ENCODE peak calls at places on chromosomes 4 and X, in ten cellular contexts. B, L, F, K, T, H, M, O, D and J are unnamed samples.

GRCh38 chrX:108044554-108045256 is at the start of gene VSIG1:
- DNase-seq in B (no peak), L (no peak), F (no peak), K (no peak), T (no peak), H (no peak), M (no peak), O (no peak), D (no peak), J (no peak)

GRCh38 chrX:153884136-153885076 is 1.6 kb downstream of the L1CAM start:
- DNase-seq in B (no peak), L (no peak), F (no peak), K (no peak), T (no peak), H (peak; percentile 37), M (no peak), O (no peak), D (no peak), J (no peak)

GRCh38 chrX:57453901-57454300 is 137.9 kb upstream of the ZXDB start:
- DNase-seq in B (no peak), L (no peak), F (peak; percentile 4), K (peak; percentile 6), T (no peak), H (no peak), M (peak; percentile 34), O (no peak), D (peak; percentile 53), J (no peak)

GRCh38 chr4:7327341-7327885 is 107.3 kb downstream of the PSAPL1 start:
- DNase-seq in B (no peak), L (no peak), F (no peak), K (no peak), T (no peak), H (no peak), M (no peak), O (no peak), D (no peak), J (no peak)

GRCh38 chr4:20159516-20159915 is 92.2 kb upstream of the SLIT2 start:
- DNase-seq in B (no peak), L (no peak), F (no peak), K (no peak), T (no peak), H (no peak), M (no peak), O (no peak), D (no peak), J (no peak)

GRCh38 chrX:15328131-15328530 is 7.2 kb downstream of the PIGA start:
- DNase-seq in B (no peak), L (no peak), F (no peak), K (no peak), T (no peak), H (no peak), M (no peak), O (no peak), D (no peak), J (no peak)

GRCh38 chr4:173365359-173365996 is 5.3 kb upstream of the SAP30 start:
- DNase-seq in B (no peak), L (no peak), F (no peak), K (peak; percentile 35), T (no peak), H (no peak), M (no peak), O (no peak), D (no peak), J (no peak)

GRCh38 chr4:7719354-7720174 is 220.1 kb downstream of the AFAP1 start:
- DNase-seq in B (peak; percentile 25), L (no peak), F (no peak), K (peak; percentile 58), T (peak; percentile 35), H (no peak), M (no peak), O (no peak), D (peak; percentile 95), J (no peak)

GRCh38 chr4:166435449-166435848 is 562.4 kb downstream of the TLL1 start:
- DNase-seq in B (peak; percentile 31), L (no peak), F (peak; percentile 12), K (no peak), T (no peak), H (no peak), M (no peak), O (no peak), D (no peak), J (peak; percentile 64)

GRCh38 chr4:128315756-128316520 is 28.3 kb upstream of the PGRMC2 start:
- DNase-seq in B (no peak), L (no peak), F (no peak), K (no peak), T (no peak), H (no peak), M (no peak), O (no peak), D (no peak), J (no peak)

GRCh38 chrX:14718403-14718802 is 154.5 kb downstream of the FANCB start:
- DNase-seq in B (no peak), L (no peak), F (peak; percentile 10), K (no peak), T (no peak), H (no peak), M (no peak), O (no peak), D (no peak), J (peak; percentile 41)

DNA sequence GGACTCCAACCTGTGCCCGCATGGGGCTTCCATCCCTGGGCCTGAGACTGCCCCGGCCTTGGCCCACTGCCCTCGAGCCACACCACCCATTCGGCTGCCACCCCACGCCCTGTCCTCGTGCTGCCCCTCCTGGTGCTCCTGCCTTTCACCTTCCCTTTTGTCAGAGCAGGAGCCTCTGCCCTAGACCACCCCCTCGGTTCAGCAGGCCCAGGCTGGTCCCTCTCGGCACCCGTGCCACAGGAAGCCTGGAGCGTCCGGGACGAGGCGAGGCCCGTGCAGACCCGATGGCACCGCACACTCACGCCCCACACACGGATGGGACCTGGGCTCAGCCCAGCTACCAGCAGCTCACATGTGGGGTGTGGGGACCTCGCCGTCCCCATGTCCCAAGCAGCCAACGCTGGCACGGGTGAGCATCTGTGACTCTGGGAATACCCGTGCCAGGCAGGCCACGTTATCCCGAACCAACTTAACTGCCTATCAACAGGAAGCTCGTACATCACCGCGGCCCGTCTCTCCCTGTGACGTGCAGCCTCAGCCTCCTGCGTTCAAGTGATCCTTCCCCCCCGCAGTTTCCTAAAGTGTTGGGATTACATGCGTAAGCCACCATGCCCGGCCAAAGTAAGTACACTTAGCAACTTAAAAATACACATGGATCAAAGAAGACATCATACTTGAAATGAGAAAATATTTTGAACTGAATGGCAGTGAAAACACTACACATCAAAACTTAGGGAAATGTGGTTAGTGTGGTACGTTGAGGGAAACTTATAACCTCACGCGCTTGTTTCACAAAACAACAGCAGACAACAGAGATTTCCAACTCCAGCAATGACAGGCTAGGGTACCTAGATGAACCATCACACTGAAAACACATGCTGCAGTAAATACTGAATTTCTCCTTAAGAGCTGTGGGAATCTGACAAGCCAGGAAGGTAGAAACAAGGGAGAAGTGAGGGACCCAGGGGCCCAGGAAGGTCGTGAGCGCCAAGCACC is 29.0 kb downstream of the LRPAP1 start:
- DNase-seq in B (no peak), L (no peak), F (no peak), K (no peak), T (no peak), H (no peak), M (no peak), O (no peak), D (no peak), J (no peak)
- H3K27ac ChIP-seq in B (no peak overlapping the region), L (no peak overlapping the region), F (no peak overlapping the region), K (no peak overlapping the region), T (no peak overlapping the region), H (no peak overlapping the region), M (no peak overlapping the region), O (no peak overlapping the region), D (no peak overlapping the region), J (no peak overlapping the region)

DNA sequence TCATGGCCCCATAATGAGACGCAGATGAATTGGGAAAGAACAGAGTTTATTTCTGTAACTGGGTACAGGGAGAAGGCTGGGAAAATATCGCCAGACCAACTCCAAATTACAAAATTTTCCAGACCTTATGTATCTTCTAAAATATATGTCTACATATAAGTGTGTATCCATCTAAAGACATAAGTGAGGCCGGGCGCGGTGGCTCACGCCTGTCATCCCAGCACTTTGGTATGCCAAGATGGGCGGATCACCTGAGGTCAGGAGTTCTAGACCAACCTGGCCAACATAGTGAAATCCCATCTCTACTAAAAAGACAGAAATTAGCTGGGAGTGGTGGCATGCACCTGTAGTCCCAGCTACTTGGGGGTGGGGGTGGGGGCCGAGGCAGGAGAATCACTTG is 11.7 kb upstream of the DHRSX start:
- DNase-seq in B (no peak), L (no peak), F (no peak), K (no peak), T (no peak), H (no peak), M (no peak), O (no peak), D (no peak), J (no peak)
- H3K27ac ChIP-seq in B (no peak overlapping the region), L (no peak overlapping the region), F (no peak overlapping the region), K (no peak overlapping the region), T (no peak overlapping the region), H (no peak overlapping the region), M (no peak overlapping the region), O (no peak overlapping the region), D (no peak overlapping the region), J (no peak overlapping the region)

GRCh38 chr4:118898221-118898620 is 9.6 kb downstream of the SYNPO2 start:
- DNase-seq in B (no peak), L (no peak), F (no peak), K (no peak), T (no peak), H (no peak), M (no peak), O (no peak), D (no peak), J (no peak)

GRCh38 chr4:118894034-118894433 is 5.4 kb downstream of the SYNPO2 start:
- DNase-seq in B (no peak), L (no peak), F (no peak), K (no peak), T (no peak), H (no peak), M (no peak), O (no peak), D (no peak), J (no peak)

GRCh38 chr4:118904418-118904817 is 15.8 kb downstream of the SYNPO2 start:
- DNase-seq in B (no peak), L (no peak), F (no peak), K (no peak), T (no peak), H (no peak), M (no peak), O (no peak), D (no peak), J (no peak)

DNA sequence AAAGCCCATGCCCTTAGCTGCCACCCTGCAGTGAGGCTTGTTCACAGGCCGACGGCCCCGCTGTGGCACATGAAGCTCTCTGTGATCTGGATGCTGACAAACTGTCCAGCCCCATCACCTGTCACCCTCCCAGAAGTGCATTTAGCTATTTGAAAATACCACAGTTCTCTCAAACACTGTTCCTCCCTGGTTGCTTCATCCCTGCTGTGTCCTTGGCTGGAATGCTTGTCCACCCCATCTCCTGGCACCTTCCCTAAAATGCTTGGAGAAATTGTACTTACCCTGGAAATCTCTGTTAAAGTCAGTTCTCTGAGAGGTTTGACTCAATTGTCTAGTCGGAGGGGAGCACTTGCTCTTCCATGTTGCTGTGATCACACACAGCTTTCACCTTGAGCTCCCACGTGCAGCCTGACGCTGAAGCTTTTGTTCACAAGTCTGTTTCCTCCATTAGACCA is 10.1 kb downstream of the SYNPO2 start:
- DNase-seq in B (no peak), L (no peak), F (no peak), K (no peak), T (peak; percentile 67), H (no peak), M (no peak), O (no peak), D (no peak), J (no peak)
- H3K27ac ChIP-seq in B (no peak overlapping the region), L (no peak overlapping the region), F (no peak overlapping the region), K (no peak overlapping the region), T (peak overlapping the region; percentile 77), H (no peak overlapping the region), M (no peak overlapping the region), O (no peak overlapping the region), D (no peak overlapping the region), J (no peak overlapping the region)

GRCh38 chr4:15132739-15133138 is 130.5 kb downstream of the CPEB2 start:
- DNase-seq in B (no peak), L (no peak), F (no peak), K (no peak), T (no peak), H (no peak), M (no peak), O (no peak), D (no peak), J (no peak)
- H3K27ac ChIP-seq in B (no peak overlapping the region), L (no peak overlapping the region), F (no peak overlapping the region), K (no peak overlapping the region), T (no peak overlapping the region), H (no peak overlapping the region), M (no peak overlapping the region), O (no peak overlapping the region), D (no peak overlapping the region), J (no peak overlapping the region)